ENCODE peak calls at places on chromosomes 13 and 19, in four cellular contexts. M is neuronal stem cell, F is trophoblast cell, R is IMR-90. E is an unnamed sample.

GRCh38 chr19:1001538-1002166 is 1.4 kb downstream of the GRIN3B start:
- DNase-seq in R (no peak), F (no peak), M (peak; percentile 65), E (peak; percentile 74)

GRCh38 chr19:40530091-40530901 is 46.4 kb upstream of the SHKBP1 start:
- DNase-seq in R (no peak), F (no peak), M (peak; percentile 72), E (peak; percentile 63)

GRCh38 chr19:33797821-33798633 is 1.4 kb downstream of the KCTD15 start:
- DNase-seq in F (no peak), R (peak; percentile 33), M (peak; percentile 61), E (peak; percentile 77)

GRCh38 chr13:36814465-36814864 is 4.6 kb upstream of the RFXAP start:
- DNase-seq in R (no peak), F (no peak), M (no peak), E (no peak)

GRCh38 chr19:4371209-4371897 is 28.0 kb downstream of the MPND start:
- DNase-seq in F (no peak), R (no peak), M (no peak), E (no peak)

GRCh38 chr13:79448413-79448812 is 32.5 kb upstream of the NDFIP2 start:
- DNase-seq in M (no peak), R (peak; percentile 20), F (no peak), E (no peak)

GRCh38 chr13:85650613-85651012 is 148.6 kb downstream of the SLITRK6 start:
- DNase-seq in M (no peak), F (no peak), R (no peak), E (no peak)

GRCh38 chr19:34282611-34283519 is 28.5 kb downstream of the GARRE1 start:
- DNase-seq in R (no peak), F (no peak), M (no peak), E (no peak)

GRCh38 chr19:13843104-13843921 is 33.6 kb upstream of the NANOS3 start:
- DNase-seq in R (peak; percentile 47), F (peak; percentile 56), M (no peak), E (peak; percentile 74)

GRCh38 chr13:90336507-90336906 is 1011.0 kb upstream of the MIR17HG start:
- DNase-seq in F (no peak), M (no peak), R (no peak), E (no peak)

GRCh38 chr19:21568816-21569496 is 63.6 kb downstream of the ZNF429 start:
- DNase-seq in M (no peak), R (peak; percentile 94), F (peak; percentile 90), E (no peak)

GRCh38 chr13:95378603-95379002 is 77.4 kb upstream of the ABCC4 start:
- DNase-seq in M (no peak), R (no peak), F (no peak), E (no peak)

GRCh38 chr13:97194473-97194872 is 27.7 kb upstream of the MBNL2 start:
- DNase-seq in R (peak; percentile 78), M (no peak), F (peak; percentile 86), E (no peak)

GRCh38 chr19:27733551-27734266 is 1479.2 kb downstream of the UQCRFS1 start:
- DNase-seq in F (peak; percentile 27), M (no peak), R (no peak), E (no peak)

GRCh38 chr13:66992183-66992582 is 238.0 kb downstream of the PCDH9 start:
- DNase-seq in M (no peak), F (no peak), R (peak; percentile 73), E (no peak)

GRCh38 chr19:2949939-2950285 is 5.1 kb upstream of the ZNF77 start:
- DNase-seq in R (peak; percentile 50), F (no peak), M (no peak), E (no peak)

GRCh38 chr19:54573330-54573872 is at the start of gene LILRA2:
- DNase-seq in M (no peak), F (no peak), R (no peak), E (no peak)

GRCh38 chr19:2119916-2120785 is 23.4 kb downstream of the IZUMO4 start:
- DNase-seq in M (no peak), F (no peak), R (no peak), E (no peak)

GRCh38 chr13:66858163-66858562 is 372.0 kb downstream of the PCDH9 start:
- DNase-seq in R (no peak), F (no peak), M (no peak), E (no peak)

GRCh38 chr13:37289212-37289935 is 183.9 kb upstream of the CSNK1A1L start:
- DNase-seq in M (no peak), R (no peak), F (no peak), E (no peak)

GRCh38 chr13:40141859-40142555 is 486.5 kb downstream of the COG6 start:
- DNase-seq in M (no peak), R (no peak), F (no peak), E (no peak)

GRCh38 chr13:106151056-106151699 is 384.3 kb downstream of the EFNB2 start:
- DNase-seq in M (peak; percentile 48), F (peak; percentile 76), R (peak; percentile 84), E (no peak)

GRCh38 chr19:460877-461609 is at the start of gene SHC2:
- DNase-seq in M (no peak), R (no peak), F (no peak), E (no peak)

GRCh38 chr13:63408227-63409202 is 1992.9 kb upstream of the PCDH20 start:
- DNase-seq in R (peak; percentile 50), M (peak; percentile 0), F (no peak), E (no peak)
- H2BK5ac ChIP-seq in R (no peak overlapping the region), M (no peak overlapping the region), F (no peak overlapping the region), E (no peak overlapping the region)

GRCh38 chr13:44448875-44449274 is 75.3 kb downstream of the SERP2 start:
- DNase-seq in R (no peak), M (no peak), F (no peak), E (no peak)

GRCh38 chr13:44449999-44450821 is 76.6 kb downstream of the SERP2 start:
- DNase-seq in F (peak; percentile 48), M (no peak), R (no peak), E (no peak)

GRCh38 chr13:44451651-44452050 is 78.0 kb downstream of the SERP2 start:
- DNase-seq in R (no peak), F (no peak), M (no peak), E (no peak)

GRCh38 chr13:44452418-44452817 is 78.8 kb downstream of the SERP2 start:
- DNase-seq in R (no peak), M (no peak), F (no peak), E (no peak)

GRCh38 chr13:44451109-44451508 is 77.5 kb downstream of the SERP2 start:
- DNase-seq in M (no peak), F (no peak), R (peak; percentile 27), E (no peak)
- H3K27ac ChIP-seq in M (no peak overlapping the region), F (no peak overlapping the region), R (peak overlapping the region; percentile 0), E (no peak overlapping the region)

GRCh38 chr19:46390121-46390858 is 23.1 kb downstream of the CCDC8 start:
- DNase-seq in R (no peak), F (no peak), M (no peak), E (no peak)

GRCh38 chr19:46392837-46393236 is 20.5 kb downstream of the CCDC8 start:
- DNase-seq in M (no peak), F (no peak), R (no peak), E (no peak)

GRCh38 chr19:46392252-46392801 is 21.0 kb downstream of the CCDC8 start:
- DNase-seq in M (no peak), R (peak; percentile 63), F (no peak), E (no peak)

GRCh38 chr19:46391296-46392251 is 21.8 kb downstream of the CCDC8 start:
- DNase-seq in R (no peak), F (no peak), M (no peak), E (no peak)

GRCh38 chr19:46390866-46391265 is 22.5 kb downstream of the CCDC8 start:
- DNase-seq in R (no peak), M (no peak), F (no peak), E (no peak)
- H2BK5ac ChIP-seq in R (no peak overlapping the region), M (no peak overlapping the region), F (no peak overlapping the region), E (no peak overlapping the region)

GRCh38 chr13:113935081-113935511 is 38.8 kb downstream of the C13orf46 start:
- DNase-seq in R (no peak), M (no peak), F (no peak), E (peak; percentile 53)
- H3K27ac ChIP-seq in R (no peak overlapping the region), M (no peak overlapping the region), F (peak overlapping the region; percentile 37), E (no peak overlapping the region)

GRCh38 chr13:49443327-49443688 is 556 bp downstream of the CAB39L start:
- DNase-seq in R (peak; percentile 35), F (no peak), M (peak; percentile 40), E (no peak)
- H2BK5ac ChIP-seq in R (peak overlapping the region; percentile 85), F (peak overlapping the region; percentile 80), M (peak overlapping the region; percentile 69), E (peak overlapping the region; percentile 47)

GRCh38 chr19:29679598-29680210 is 14.4 kb downstream of the PLEKHF1 start:
- DNase-seq in F (no peak), R (no peak), M (no peak), E (no peak)
- H3K27ac ChIP-seq in F (no peak overlapping the region), R (no peak overlapping the region), M (no peak overlapping the region), E (no peak overlapping the region)

DNA sequence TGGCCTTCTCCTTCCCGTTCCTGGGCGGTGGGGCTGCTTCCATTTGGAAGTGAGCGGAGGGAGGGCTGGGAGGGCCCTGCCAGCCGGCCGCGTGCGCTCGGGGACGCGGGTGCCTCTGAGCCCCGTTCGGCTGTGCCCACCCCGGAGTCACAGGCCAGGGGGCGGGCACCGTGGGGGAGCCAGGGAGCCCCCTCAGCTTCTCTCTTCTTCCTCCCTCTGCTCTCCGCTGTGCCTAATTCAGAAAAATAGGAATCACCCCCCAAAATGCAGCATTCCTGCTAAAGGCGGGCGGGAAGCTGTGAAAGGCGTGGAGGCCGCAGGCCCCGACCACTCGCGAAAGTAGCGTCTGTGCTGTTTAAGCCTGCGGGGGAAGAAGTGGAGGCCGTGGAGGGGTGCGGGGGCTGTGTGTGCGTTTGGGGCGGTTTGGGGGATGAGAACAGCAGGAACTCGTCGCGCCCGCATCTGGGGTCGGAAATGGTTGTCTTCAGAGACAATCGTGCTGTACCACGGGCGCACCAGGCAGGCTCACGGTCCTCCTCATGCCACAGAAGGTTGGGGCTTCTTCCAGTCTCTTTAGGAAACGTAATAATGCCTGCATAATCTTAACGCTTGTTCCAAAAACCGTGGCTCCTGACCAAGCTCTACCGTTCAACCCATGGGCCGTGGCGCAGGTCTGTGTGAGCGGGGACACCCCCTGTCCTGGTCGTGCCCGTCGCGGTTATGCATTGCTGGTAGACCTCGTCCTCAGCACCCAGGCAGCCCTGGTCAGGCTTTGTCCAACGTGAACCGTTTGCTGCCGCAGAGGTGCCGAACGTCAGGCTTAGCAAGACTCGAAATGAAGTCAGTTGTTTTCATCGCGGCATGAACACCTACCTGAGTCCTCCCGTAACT is 110.4 kb upstream of the SOX1 start:
- DNase-seq in M (no peak), R (no peak), F (no peak), E (peak; percentile 24)
- H2BK5ac ChIP-seq in M (no peak overlapping the region), R (no peak overlapping the region), F (no peak overlapping the region), E (no peak overlapping the region)